ENCODE peak calls at places on chromosomes 6 and 20, in seven cellular contexts. M is ovary, V is suprapubic skin, K is A549, Q is breast epithelium, G is upper lobe of left lung, W is transverse colon. E is an unnamed sample. For H3K4me1, the result is how much of the 10 kb centered on the place peaks cover.

GRCh38 chr6:37862415-37862814 is 42.9 kb downstream of the ZFAND3 start:
- DNase-seq in G (no peak), K (no peak), W (no peak), V (no peak), Q (no peak), M (no peak), E (no peak)

GRCh38 chr6:13068558-13069210 is 259.7 kb downstream of the TBC1D7 start:
- DNase-seq in G (no peak), Q (no peak), V (no peak), K (no peak), M (no peak), W (no peak), E (no peak)

GRCh38 chr20:10065154-10065833 is 30.5 kb downstream of the ANKEF1 start:
- DNase-seq in Q (no peak), K (no peak), M (no peak), W (no peak), G (no peak), V (no peak), E (no peak)

GRCh38 chr6:11271637-11272036 is 39.2 kb upstream of the NEDD9 start:
- DNase-seq in M (no peak), V (no peak), W (no peak), G (no peak), K (no peak), Q (no peak), E (no peak)

GRCh38 chr20:38418509-38419204 is 16.5 kb downstream of the SNHG17 start:
- DNase-seq in K (no peak), G (no peak), V (no peak), M (peak), W (no peak), Q (no peak), E (peak)

GRCh38 chr6:73394577-73395354 is at the start of gene DDX43:
- DNase-seq in K (no peak), M (peak), V (peak), Q (peak), G (peak), W (peak), E (peak)

GRCh38 chr6:146224449-146224848 is 195.6 kb downstream of the GRM1 start:
- DNase-seq in G (no peak), K (no peak), M (no peak), Q (no peak), V (no peak), W (no peak), E (no peak)

GRCh38 chr6:160919713-160920112 is 71.9 kb upstream of the MAP3K4 start:
- DNase-seq in Q (no peak), G (peak), W (no peak), V (no peak), K (no peak), M (no peak), E (no peak)

GRCh38 chr20:21175433-21175832 is 49.6 kb downstream of the KIZ start:
- DNase-seq in Q (no peak), W (no peak), V (no peak), M (no peak), K (no peak), G (no peak), E (no peak)

GRCh38 chr20:23630392-23630849 is 7.3 kb downstream of the CST3 start:
- DNase-seq in V (no peak), K (no peak), G (no peak), Q (no peak), M (no peak), W (no peak), E (peak)

GRCh38 chr20:52131048-52131643 is 60.4 kb downstream of the ZFP64 start:
- DNase-seq in W (no peak), K (no peak), M (no peak), G (no peak), V (no peak), Q (no peak), E (no peak)

GRCh38 chr6:34490390-34491090 is 24.7 kb downstream of the PACSIN1 start:
- DNase-seq in M (no peak), V (no peak), W (no peak), Q (no peak), K (no peak), G (no peak), E (peak)

GRCh38 chr20:61626412-61626811 is 374.4 kb downstream of the CDH4 start:
- DNase-seq in K (no peak), V (no peak), M (no peak), Q (no peak), W (no peak), G (no peak), E (no peak)

GRCh38 chr6:34295721-34296120 is 46.9 kb upstream of the SMIM29 start:
- DNase-seq in W (no peak), M (no peak), V (no peak), Q (no peak), G (no peak), K (no peak), E (no peak)

GRCh38 chr6:35687658-35688604 is 784 bp downstream of the FKBP5 start:
- DNase-seq in K (peak), V (peak), Q (peak), M (peak), W (peak), G (peak), E (peak)
- TF ChIP-seq POLR2A in K (no peak), V (no peak), Q (no peak), M (no peak), W (peak), G (no peak), E (peak)

DNA sequence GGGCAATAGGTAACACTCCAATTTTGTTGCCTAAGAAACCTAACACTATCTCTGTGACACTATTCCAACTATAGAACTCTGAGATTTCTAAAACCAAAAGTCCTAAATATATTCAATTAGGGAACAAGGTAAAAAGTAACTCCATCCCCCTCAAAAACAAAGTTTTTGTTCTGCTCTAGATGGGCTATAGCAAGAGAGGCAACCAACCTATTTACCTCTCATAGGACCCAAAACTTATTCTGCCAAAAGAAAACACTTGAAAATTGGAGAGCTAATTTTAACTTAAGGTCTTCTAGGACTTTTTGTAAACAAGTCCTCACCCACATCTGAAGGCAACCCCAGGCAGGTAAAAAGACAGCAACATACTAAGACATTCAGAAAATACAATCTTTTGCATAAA is 7.7 kb downstream of the RBM39 start:
- DNase-seq in V (no peak), M (no peak), Q (no peak), W (no peak), K (no peak), G (no peak), E (no peak)
- H3K4me1 ChIP-seq in V (half or more), M (under half), Q (under half), W (half or more), K (half or more), G (half or more), E (half or more)

DNA sequence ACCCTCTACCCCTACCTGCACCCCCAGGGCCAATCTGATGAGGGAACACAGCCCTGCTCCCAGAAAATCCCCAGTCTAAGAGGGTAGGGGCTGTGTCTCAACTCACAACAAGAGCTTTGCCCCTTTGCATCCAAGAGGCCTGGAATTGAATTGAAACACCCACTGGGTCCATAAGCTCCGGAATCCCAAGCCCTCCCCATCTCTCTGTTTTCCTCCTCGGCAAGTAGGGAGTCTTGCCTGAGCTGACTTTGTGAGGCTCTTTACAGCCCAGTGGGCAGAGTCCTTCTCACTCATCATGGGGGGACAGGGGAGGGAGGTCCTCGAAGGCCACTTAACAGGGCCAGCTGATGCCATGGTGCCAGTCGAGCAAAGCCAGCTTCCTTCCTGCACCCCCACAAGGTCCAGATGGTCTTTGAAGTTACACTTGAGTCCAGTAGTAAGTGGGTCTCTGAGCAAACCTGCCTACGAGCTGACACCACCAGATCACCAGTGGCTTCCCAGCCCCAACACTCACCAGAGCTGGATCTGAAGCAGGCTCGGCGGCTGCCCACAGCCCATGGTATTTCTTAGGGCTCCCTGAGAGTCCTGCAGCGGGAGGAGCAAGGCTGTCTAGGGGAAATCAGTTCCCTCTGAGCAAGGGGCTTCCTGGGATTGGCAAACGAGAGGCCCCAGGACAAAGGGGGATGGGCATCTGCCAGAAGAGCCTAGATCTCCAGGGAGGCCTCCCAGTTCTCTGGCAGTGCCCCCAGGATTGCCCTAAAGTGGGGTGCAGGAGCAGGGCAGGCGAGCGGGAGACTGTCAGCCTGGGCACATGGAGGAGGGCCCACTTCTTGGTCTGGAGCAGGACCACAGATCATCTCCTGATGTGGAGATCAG is 144.5 kb downstream of the VEGFA start:
- DNase-seq in Q (no peak), K (no peak), W (no peak), M (no peak), G (no peak), V (no peak), E (no peak)
- TF ChIP-seq POLR2A in Q (no peak), K (no peak), W (no peak), M (no peak), G (no peak), V (no peak), E (no peak)

GRCh38 chr20:668638-669037 is 7.0 kb downstream of the SCRT2 start:
- DNase-seq in M (no peak), K (no peak), Q (no peak), W (no peak), V (no peak), G (no peak), E (no peak)
- H3K4me1 ChIP-seq in M (under half), K (under half), Q (under half), W (under half), V (under half), G (under half), E (under half)

GRCh38 chr6:108594640-108595039 is 33.9 kb downstream of the FOXO3 start:
- DNase-seq in W (no peak), G (peak), K (no peak), Q (no peak), V (no peak), M (no peak), E (no peak)

GRCh38 chr6:108598316-108598863 is 37.7 kb downstream of the FOXO3 start:
- DNase-seq in K (no peak), W (no peak), V (no peak), G (no peak), Q (no peak), M (no peak), E (no peak)

GRCh38 chr6:108597601-108598315 is 37.0 kb downstream of the FOXO3 start:
- DNase-seq in M (no peak), G (no peak), V (no peak), W (no peak), Q (no peak), K (no peak), E (no peak)

GRCh38 chr6:108592371-108593337 is 31.9 kb downstream of the FOXO3 start:
- DNase-seq in G (peak), Q (no peak), V (peak), K (no peak), M (no peak), W (peak), E (peak)

GRCh38 chr6:108596947-108597346 is 36.2 kb downstream of the FOXO3 start:
- DNase-seq in W (no peak), K (no peak), Q (no peak), M (no peak), V (no peak), G (no peak), E (no peak)
- TF ChIP-seq POLR2A in W (no peak), K (no peak), Q (no peak), M (no peak), V (no peak), G (no peak), E (no peak)

GRCh38 chr6:39812853-39813533 is 20.8 kb downstream of the DAAM2 start:
- DNase-seq in Q (no peak), K (no peak), W (no peak), M (no peak), G (peak), V (no peak), E (peak)
- H3K4me1 ChIP-seq in Q (under half), K (under half), W (under half), M (under half), G (under half), V (under half), E (half or more)

DNA sequence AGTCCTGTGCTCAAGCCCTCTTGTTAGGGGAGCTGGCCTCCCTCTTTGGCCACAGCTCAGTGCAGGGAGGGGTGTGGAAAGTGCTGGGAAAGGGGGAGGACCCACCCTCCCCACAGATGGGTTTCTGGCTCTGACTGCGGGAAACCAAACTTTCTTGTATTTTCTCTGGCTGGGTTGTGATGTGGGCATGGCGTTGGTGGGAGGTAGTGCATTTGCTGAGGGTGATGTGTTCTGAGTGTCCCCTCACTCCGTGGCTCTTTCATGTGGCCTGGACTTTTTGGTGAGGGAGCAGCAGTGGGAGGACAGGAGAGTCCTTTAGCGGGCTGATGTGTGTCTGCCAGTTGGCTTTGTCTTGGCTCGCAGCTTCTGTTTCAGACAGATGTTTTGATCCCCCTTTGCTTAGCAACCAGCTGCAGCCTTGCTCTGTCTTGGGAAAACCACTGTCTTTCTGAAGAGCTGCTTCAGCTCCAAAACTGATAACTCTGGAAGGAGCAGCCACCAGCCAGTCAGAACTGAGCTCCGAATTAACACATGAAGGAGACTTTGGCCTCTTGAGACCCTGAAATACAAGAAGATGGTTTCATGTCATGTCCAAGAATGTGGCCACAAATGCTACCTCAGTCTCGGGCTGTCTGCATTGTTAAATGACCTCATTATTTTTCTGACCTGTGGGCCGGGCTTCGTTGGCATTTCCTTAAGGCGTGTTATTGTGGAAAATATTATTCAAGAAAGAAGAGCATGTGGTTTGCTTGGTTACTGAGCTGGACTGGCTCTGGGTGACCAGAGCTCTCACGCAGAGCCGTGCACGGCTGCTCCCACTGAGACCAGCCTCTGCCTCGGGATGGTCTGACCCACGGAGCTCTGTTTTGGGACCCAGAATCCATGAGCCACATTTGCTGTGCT is 21.5 kb downstream of the SYNJ2 start:
- DNase-seq in Q (no peak), V (peak), G (no peak), K (no peak), M (peak), W (peak), E (no peak)
- TF ChIP-seq POLR2A in Q (no peak), V (no peak), G (no peak), K (no peak), M (no peak), W (peak), E (no peak)

GRCh38 chr6:16480780-16481179 is 242.4 kb downstream of the GMPR start:
- DNase-seq in Q (no peak), M (no peak), V (no peak), W (no peak), G (no peak), K (no peak), E (no peak)

GRCh38 chr6:16486661-16487060 is 248.3 kb downstream of the GMPR start:
- DNase-seq in G (no peak), M (no peak), W (no peak), V (no peak), Q (no peak), K (no peak), E (no peak)

GRCh38 chr6:16481680-16482079 is 243.3 kb downstream of the GMPR start:
- DNase-seq in K (no peak), G (no peak), Q (no peak), V (no peak), W (no peak), M (no peak), E (no peak)

GRCh38 chr6:16483315-16483875 is 245.0 kb downstream of the GMPR start:
- DNase-seq in V (no peak), W (no peak), Q (no peak), K (no peak), G (no peak), M (no peak), E (no peak)

GRCh38 chr6:16482702-16483314 is 244.4 kb downstream of the GMPR start:
- DNase-seq in Q (no peak), G (no peak), W (no peak), V (no peak), K (no peak), M (no peak), E (no peak)
- H3K4me1 ChIP-seq in Q (under half), G (under half), W (under half), V (under half), K (under half), M (under half), E (under half)

DNA sequence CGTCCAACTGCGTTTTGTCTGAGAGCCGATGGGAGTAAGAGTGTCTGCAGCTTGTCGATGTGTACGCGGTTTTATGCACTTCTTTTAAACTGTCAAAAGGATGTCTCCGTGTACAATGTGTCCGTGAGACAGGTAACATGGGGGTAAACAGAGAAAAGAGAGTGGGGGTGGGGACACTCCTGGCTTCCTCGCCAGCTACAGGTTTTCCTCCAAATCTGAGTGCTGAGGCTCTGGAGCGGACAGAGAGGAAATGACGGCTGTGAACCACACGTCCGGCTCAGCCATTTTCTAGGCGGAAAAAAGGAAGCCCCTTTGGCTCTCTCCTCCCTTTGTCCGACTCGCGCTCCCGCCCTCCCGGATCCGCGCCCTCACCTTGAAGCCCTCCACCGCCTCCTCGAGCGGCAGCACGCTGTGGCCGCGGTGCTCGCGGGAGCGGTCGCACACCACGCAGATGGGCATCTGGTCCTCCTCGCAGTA is 906 bp downstream of the TRIM27 start:
- DNase-seq in G (peak), W (peak), V (no peak), K (no peak), Q (no peak), M (no peak), E (peak)
- TF ChIP-seq POLR2A in G (no peak), W (no peak), V (no peak), K (no peak), Q (no peak), M (no peak), E (no peak)

E was measured in gastrocnemius medialis.